ENCODE peak calls at places on chromosomes 16 and 17, in ten cellular contexts. One of them, this sample, is unnamed.

GRCh38 chr16:61780161-61780560 is 256.1 kb downstream of the CDH8 start:
- DNase-seq in memory B cell: no peak
- DNase-seq in activated CD4-positive, alpha-beta T cell treated with anti-CD3 and anti-CD28 coated beads for 4 hours: no peak
- DNase-seq in stimulated activated CD8-positive, alpha-beta memory T cell treated with anti-CD3 and anti-CD28 coated beads, Interleukin-4, amount 100 ng/mL, for 1 hour: no peak
- DNase-seq in astrocyte of the spinal cord: no peak
- DNase-seq in fibroblast of the conjunctiva: no peak
- DNase-seq in T follicular helper cell: no peak
- DNase-seq in AG09309: no peak
- DNase-seq in T-helper 2 cell: no peak
- DNase-seq in mucosa of descending colon: no peak
- DNase-seq in this sample: no peak

GRCh38 chr16:53672461-53672860 is 31.2 kb downstream of the RPGRIP1L start:
- DNase-seq in T follicular helper cell: no peak
- DNase-seq in stimulated activated CD8-positive, alpha-beta memory T cell treated with anti-CD3 and anti-CD28 coated beads, Interleukin-4, amount 100 ng/mL, for 1 hour: no peak
- DNase-seq in memory B cell: no peak
- DNase-seq in AG09309: no peak
- DNase-seq in activated CD4-positive, alpha-beta T cell treated with anti-CD3 and anti-CD28 coated beads for 4 hours: no peak
- DNase-seq in T-helper 2 cell: no peak
- DNase-seq in fibroblast of the conjunctiva: no peak
- DNase-seq in astrocyte of the spinal cord: no peak
- DNase-seq in mucosa of descending colon: no peak
- DNase-seq in this sample: no peak

GRCh38 chr17:54172654-54173316 is 350.1 kb downstream of the KIF2B start:
- DNase-seq in activated CD4-positive, alpha-beta T cell treated with anti-CD3 and anti-CD28 coated beads for 4 hours: no peak
- DNase-seq in stimulated activated CD8-positive, alpha-beta memory T cell treated with anti-CD3 and anti-CD28 coated beads, Interleukin-4, amount 100 ng/mL, for 1 hour: no peak
- DNase-seq in memory B cell: no peak
- DNase-seq in T follicular helper cell: no peak
- DNase-seq in mucosa of descending colon: no peak
- DNase-seq in fibroblast of the conjunctiva: no peak
- DNase-seq in AG09309: no peak
- DNase-seq in T-helper 2 cell: no peak
- DNase-seq in astrocyte of the spinal cord: peak; percentile 3
- DNase-seq in this sample: no peak

GRCh38 chr16:78196527-78196926 is 97.1 kb downstream of the WWOX start:
- DNase-seq in memory B cell: no peak
- DNase-seq in AG09309: no peak
- DNase-seq in activated CD4-positive, alpha-beta T cell treated with anti-CD3 and anti-CD28 coated beads for 4 hours: no peak
- DNase-seq in astrocyte of the spinal cord: no peak
- DNase-seq in fibroblast of the conjunctiva: no peak
- DNase-seq in mucosa of descending colon: no peak
- DNase-seq in stimulated activated CD8-positive, alpha-beta memory T cell treated with anti-CD3 and anti-CD28 coated beads, Interleukin-4, amount 100 ng/mL, for 1 hour: no peak
- DNase-seq in T-helper 2 cell: no peak
- DNase-seq in T follicular helper cell: no peak
- DNase-seq in this sample: no peak

GRCh38 chr16:55116165-55116894 is 185.7 kb downstream of the IRX5 start:
- DNase-seq in astrocyte of the spinal cord: peak; percentile 5
- DNase-seq in AG09309: peak; percentile 98
- DNase-seq in T-helper 2 cell: no peak
- DNase-seq in memory B cell: no peak
- DNase-seq in mucosa of descending colon: no peak
- DNase-seq in stimulated activated CD8-positive, alpha-beta memory T cell treated with anti-CD3 and anti-CD28 coated beads, Interleukin-4, amount 100 ng/mL, for 1 hour: no peak
- DNase-seq in fibroblast of the conjunctiva: no peak
- DNase-seq in T follicular helper cell: no peak
- DNase-seq in activated CD4-positive, alpha-beta T cell treated with anti-CD3 and anti-CD28 coated beads for 4 hours: no peak
- DNase-seq in this sample: peak; percentile 13

GRCh38 chr17:19409066-19409465 is 2.0 kb upstream of the RNF112 start:
- DNase-seq in activated CD4-positive, alpha-beta T cell treated with anti-CD3 and anti-CD28 coated beads for 4 hours: no peak
- DNase-seq in fibroblast of the conjunctiva: no peak
- DNase-seq in T follicular helper cell: no peak
- DNase-seq in astrocyte of the spinal cord: no peak
- DNase-seq in memory B cell: no peak
- DNase-seq in AG09309: no peak
- DNase-seq in mucosa of descending colon: no peak
- DNase-seq in T-helper 2 cell: no peak
- DNase-seq in stimulated activated CD8-positive, alpha-beta memory T cell treated with anti-CD3 and anti-CD28 coated beads, Interleukin-4, amount 100 ng/mL, for 1 hour: no peak
- DNase-seq in this sample: no peak

GRCh38 chr17:45818041-45818440 is 26.6 kb upstream of the SPPL2C start:
- DNase-seq in AG09309: no peak
- DNase-seq in stimulated activated CD8-positive, alpha-beta memory T cell treated with anti-CD3 and anti-CD28 coated beads, Interleukin-4, amount 100 ng/mL, for 1 hour: no peak
- DNase-seq in T-helper 2 cell: no peak
- DNase-seq in activated CD4-positive, alpha-beta T cell treated with anti-CD3 and anti-CD28 coated beads for 4 hours: no peak
- DNase-seq in mucosa of descending colon: no peak
- DNase-seq in T follicular helper cell: no peak
- DNase-seq in memory B cell: no peak
- DNase-seq in fibroblast of the conjunctiva: no peak
- DNase-seq in astrocyte of the spinal cord: no peak
- DNase-seq in this sample: no peak

GRCh38 chr16:64489449-64489848 is 632.4 kb downstream of the CDH11 start:
- DNase-seq in fibroblast of the conjunctiva: no peak
- DNase-seq in memory B cell: no peak
- DNase-seq in T follicular helper cell: no peak
- DNase-seq in stimulated activated CD8-positive, alpha-beta memory T cell treated with anti-CD3 and anti-CD28 coated beads, Interleukin-4, amount 100 ng/mL, for 1 hour: no peak
- DNase-seq in activated CD4-positive, alpha-beta T cell treated with anti-CD3 and anti-CD28 coated beads for 4 hours: no peak
- DNase-seq in T-helper 2 cell: no peak
- DNase-seq in mucosa of descending colon: no peak
- DNase-seq in AG09309: no peak
- DNase-seq in astrocyte of the spinal cord: no peak
- DNase-seq in this sample: no peak

GRCh38 chr17:40545660-40546059 is 19.6 kb downstream of the CCR7 start:
- DNase-seq in activated CD4-positive, alpha-beta T cell treated with anti-CD3 and anti-CD28 coated beads for 4 hours: no peak
- DNase-seq in stimulated activated CD8-positive, alpha-beta memory T cell treated with anti-CD3 and anti-CD28 coated beads, Interleukin-4, amount 100 ng/mL, for 1 hour: no peak
- DNase-seq in memory B cell: no peak
- DNase-seq in astrocyte of the spinal cord: no peak
- DNase-seq in T follicular helper cell: no peak
- DNase-seq in fibroblast of the conjunctiva: no peak
- DNase-seq in T-helper 2 cell: no peak
- DNase-seq in mucosa of descending colon: peak; percentile 31
- DNase-seq in AG09309: no peak
- DNase-seq in this sample: no peak

GRCh38 chr17:45994228-45994627 is 4.8 kb upstream of the STH start:
- DNase-seq in fibroblast of the conjunctiva: no peak
- DNase-seq in T follicular helper cell: no peak
- DNase-seq in AG09309: no peak
- DNase-seq in astrocyte of the spinal cord: no peak
- DNase-seq in stimulated activated CD8-positive, alpha-beta memory T cell treated with anti-CD3 and anti-CD28 coated beads, Interleukin-4, amount 100 ng/mL, for 1 hour: no peak
- DNase-seq in memory B cell: no peak
- DNase-seq in mucosa of descending colon: no peak
- DNase-seq in T-helper 2 cell: no peak
- DNase-seq in activated CD4-positive, alpha-beta T cell treated with anti-CD3 and anti-CD28 coated beads for 4 hours: no peak
- DNase-seq in this sample: no peak

GRCh38 chr16:61934591-61934990 is 101.6 kb downstream of the CDH8 start:
- DNase-seq in T follicular helper cell: no peak
- DNase-seq in activated CD4-positive, alpha-beta T cell treated with anti-CD3 and anti-CD28 coated beads for 4 hours: no peak
- DNase-seq in memory B cell: no peak
- DNase-seq in AG09309: no peak
- DNase-seq in astrocyte of the spinal cord: no peak
- DNase-seq in mucosa of descending colon: no peak
- DNase-seq in T-helper 2 cell: no peak
- DNase-seq in stimulated activated CD8-positive, alpha-beta memory T cell treated with anti-CD3 and anti-CD28 coated beads, Interleukin-4, amount 100 ng/mL, for 1 hour: no peak
- DNase-seq in fibroblast of the conjunctiva: no peak
- DNase-seq in this sample: no peak

GRCh38 chr17:72772331-72772821 is 320.1 kb downstream of the SLC39A11 start:
- DNase-seq in fibroblast of the conjunctiva: no peak
- DNase-seq in astrocyte of the spinal cord: no peak
- DNase-seq in T-helper 2 cell: no peak
- DNase-seq in stimulated activated CD8-positive, alpha-beta memory T cell treated with anti-CD3 and anti-CD28 coated beads, Interleukin-4, amount 100 ng/mL, for 1 hour: no peak
- DNase-seq in mucosa of descending colon: no peak
- DNase-seq in T follicular helper cell: no peak
- DNase-seq in memory B cell: no peak
- DNase-seq in AG09309: no peak
- DNase-seq in activated CD4-positive, alpha-beta T cell treated with anti-CD3 and anti-CD28 coated beads for 4 hours: no peak
- DNase-seq in this sample: no peak

GRCh38 chr16:82432261-82432660 is 194.5 kb upstream of the CDH13 start:
- DNase-seq in activated CD4-positive, alpha-beta T cell treated with anti-CD3 and anti-CD28 coated beads for 4 hours: no peak
- DNase-seq in fibroblast of the conjunctiva: no peak
- DNase-seq in AG09309: no peak
- DNase-seq in T-helper 2 cell: no peak
- DNase-seq in stimulated activated CD8-positive, alpha-beta memory T cell treated with anti-CD3 and anti-CD28 coated beads, Interleukin-4, amount 100 ng/mL, for 1 hour: no peak
- DNase-seq in T follicular helper cell: no peak
- DNase-seq in memory B cell: no peak
- DNase-seq in astrocyte of the spinal cord: no peak
- DNase-seq in mucosa of descending colon: no peak
- DNase-seq in this sample: no peak

GRCh38 chr17:19448341-19449268 is 37.6 kb downstream of the RNF112 start:
- DNase-seq in mucosa of descending colon: no peak
- DNase-seq in T-helper 2 cell: no peak
- DNase-seq in T follicular helper cell: no peak
- DNase-seq in fibroblast of the conjunctiva: peak; percentile 90
- DNase-seq in AG09309: peak; percentile 92
- DNase-seq in stimulated activated CD8-positive, alpha-beta memory T cell treated with anti-CD3 and anti-CD28 coated beads, Interleukin-4, amount 100 ng/mL, for 1 hour: no peak
- DNase-seq in memory B cell: no peak
- DNase-seq in activated CD4-positive, alpha-beta T cell treated with anti-CD3 and anti-CD28 coated beads for 4 hours: no peak
- DNase-seq in astrocyte of the spinal cord: peak; percentile 94
- DNase-seq in this sample: no peak

GRCh38 chr16:535446-536405 is 8.2 kb downstream of the CAPN15 start:
- DNase-seq in stimulated activated CD8-positive, alpha-beta memory T cell treated with anti-CD3 and anti-CD28 coated beads, Interleukin-4, amount 100 ng/mL, for 1 hour: no peak
- DNase-seq in AG09309: no peak
- DNase-seq in T-helper 2 cell: no peak
- DNase-seq in astrocyte of the spinal cord: peak; percentile 79
- DNase-seq in fibroblast of the conjunctiva: peak; percentile 26
- DNase-seq in mucosa of descending colon: peak; percentile 90
- DNase-seq in memory B cell: no peak
- DNase-seq in T follicular helper cell: no peak
- DNase-seq in activated CD4-positive, alpha-beta T cell treated with anti-CD3 and anti-CD28 coated beads for 4 hours: no peak
- DNase-seq in this sample: peak; percentile 17

GRCh38 chr17:15479697-15480096 is 12.3 kb upstream of the CDRT4 start:
- DNase-seq in mucosa of descending colon: no peak
- DNase-seq in astrocyte of the spinal cord: peak; percentile 53
- DNase-seq in stimulated activated CD8-positive, alpha-beta memory T cell treated with anti-CD3 and anti-CD28 coated beads, Interleukin-4, amount 100 ng/mL, for 1 hour: no peak
- DNase-seq in activated CD4-positive, alpha-beta T cell treated with anti-CD3 and anti-CD28 coated beads for 4 hours: no peak
- DNase-seq in T-helper 2 cell: no peak
- DNase-seq in fibroblast of the conjunctiva: no peak
- DNase-seq in AG09309: no peak
- DNase-seq in memory B cell: no peak
- DNase-seq in T follicular helper cell: no peak
- DNase-seq in this sample: no peak

GRCh38 chr16:12674096-12674495 is 129.6 kb downstream of the CPPED1 start:
- DNase-seq in fibroblast of the conjunctiva: no peak
- DNase-seq in stimulated activated CD8-positive, alpha-beta memory T cell treated with anti-CD3 and anti-CD28 coated beads, Interleukin-4, amount 100 ng/mL, for 1 hour: no peak
- DNase-seq in AG09309: no peak
- DNase-seq in T-helper 2 cell: no peak
- DNase-seq in activated CD4-positive, alpha-beta T cell treated with anti-CD3 and anti-CD28 coated beads for 4 hours: no peak
- DNase-seq in mucosa of descending colon: no peak
- DNase-seq in T follicular helper cell: no peak
- DNase-seq in astrocyte of the spinal cord: peak; percentile 9
- DNase-seq in memory B cell: no peak
- DNase-seq in this sample: no peak

GRCh38 chr17:12842936-12843335 is 53.6 kb downstream of the ARHGAP44 start:
- DNase-seq in T follicular helper cell: no peak
- DNase-seq in T-helper 2 cell: no peak
- DNase-seq in memory B cell: no peak
- DNase-seq in AG09309: no peak
- DNase-seq in astrocyte of the spinal cord: no peak
- DNase-seq in fibroblast of the conjunctiva: no peak
- DNase-seq in activated CD4-positive, alpha-beta T cell treated with anti-CD3 and anti-CD28 coated beads for 4 hours: no peak
- DNase-seq in stimulated activated CD8-positive, alpha-beta memory T cell treated with anti-CD3 and anti-CD28 coated beads, Interleukin-4, amount 100 ng/mL, for 1 hour: no peak
- DNase-seq in mucosa of descending colon: no peak
- DNase-seq in this sample: no peak

GRCh38 chr16:48409839-48410610 is 24.8 kb upstream of the SIAH1 start:
- DNase-seq in AG09309: peak; percentile 82
- DNase-seq in memory B cell: no peak
- DNase-seq in fibroblast of the conjunctiva: peak; percentile 81
- DNase-seq in mucosa of descending colon: peak; percentile 61
- DNase-seq in stimulated activated CD8-positive, alpha-beta memory T cell treated with anti-CD3 and anti-CD28 coated beads, Interleukin-4, amount 100 ng/mL, for 1 hour: no peak
- DNase-seq in T-helper 2 cell: no peak
- DNase-seq in astrocyte of the spinal cord: peak; percentile 76
- DNase-seq in T follicular helper cell: no peak
- DNase-seq in activated CD4-positive, alpha-beta T cell treated with anti-CD3 and anti-CD28 coated beads for 4 hours: no peak
- DNase-seq in this sample: peak; percentile 30

GRCh38 chr16:16045879-16046278 is 96.5 kb downstream of the ABCC1 start:
- DNase-seq in mucosa of descending colon: no peak
- DNase-seq in stimulated activated CD8-positive, alpha-beta memory T cell treated with anti-CD3 and anti-CD28 coated beads, Interleukin-4, amount 100 ng/mL, for 1 hour: no peak
- DNase-seq in memory B cell: no peak
- DNase-seq in fibroblast of the conjunctiva: no peak
- DNase-seq in T follicular helper cell: no peak
- DNase-seq in AG09309: no peak
- DNase-seq in activated CD4-positive, alpha-beta T cell treated with anti-CD3 and anti-CD28 coated beads for 4 hours: no peak
- DNase-seq in astrocyte of the spinal cord: no peak
- DNase-seq in T-helper 2 cell: no peak
- DNase-seq in this sample: no peak

GRCh38 chr16:76207270-76207669 is 69.9 kb upstream of the CNTNAP4 start:
- DNase-seq in astrocyte of the spinal cord: no peak
- DNase-seq in activated CD4-positive, alpha-beta T cell treated with anti-CD3 and anti-CD28 coated beads for 4 hours: no peak
- DNase-seq in T follicular helper cell: no peak
- DNase-seq in stimulated activated CD8-positive, alpha-beta memory T cell treated with anti-CD3 and anti-CD28 coated beads, Interleukin-4, amount 100 ng/mL, for 1 hour: no peak
- DNase-seq in T-helper 2 cell: no peak
- DNase-seq in memory B cell: no peak
- DNase-seq in AG09309: no peak
- DNase-seq in fibroblast of the conjunctiva: no peak
- DNase-seq in mucosa of descending colon: no peak
- DNase-seq in this sample: no peak

GRCh38 chr17:83199500-83200201 is 120.2 kb downstream of the METRNL start:
- DNase-seq in T-helper 2 cell: no peak
- DNase-seq in memory B cell: no peak
- DNase-seq in stimulated activated CD8-positive, alpha-beta memory T cell treated with anti-CD3 and anti-CD28 coated beads, Interleukin-4, amount 100 ng/mL, for 1 hour: no peak
- DNase-seq in activated CD4-positive, alpha-beta T cell treated with anti-CD3 and anti-CD28 coated beads for 4 hours: peak; percentile 33
- DNase-seq in mucosa of descending colon: peak; percentile 80
- DNase-seq in AG09309: peak; percentile 52
- DNase-seq in fibroblast of the conjunctiva: no peak
- DNase-seq in astrocyte of the spinal cord: peak; percentile 43
- DNase-seq in T follicular helper cell: no peak
- DNase-seq in this sample: no peak

GRCh38 chr17:39231091-39231561 is 5.4 kb upstream of the STAC2 start:
- DNase-seq in stimulated activated CD8-positive, alpha-beta memory T cell treated with anti-CD3 and anti-CD28 coated beads, Interleukin-4, amount 100 ng/mL, for 1 hour: no peak
- DNase-seq in activated CD4-positive, alpha-beta T cell treated with anti-CD3 and anti-CD28 coated beads for 4 hours: no peak
- DNase-seq in AG09309: no peak
- DNase-seq in T follicular helper cell: no peak
- DNase-seq in mucosa of descending colon: no peak
- DNase-seq in fibroblast of the conjunctiva: no peak
- DNase-seq in memory B cell: no peak
- DNase-seq in T-helper 2 cell: no peak
- DNase-seq in astrocyte of the spinal cord: no peak
- DNase-seq in this sample: no peak

This sample was measured in GOT3.